ENCODE peak calls at places on chromosomes 16 and 17, in four cellular contexts. C is CD8-positive, alpha-beta T cell; Q is IMR-90; F is sigmoid colon. O is an unnamed sample.
A peak's percentile ranks its signal among the peaks of the same experiment; 100 is the strongest.

GRCh38 chr17:76027159-76027839 is at the start of gene EVPL:
- DNase-seq in F (no peak), Q (no peak), C (no peak), O (no peak)

GRCh38 chr17:81153340-81153803 is 11.9 kb upstream of the PVALEF start:
- DNase-seq in Q (peak; percentile 49), F (no peak), C (no peak), O (peak; percentile 15)

GRCh38 chr16:67801889-67802288 is 4.5 kb downstream of the RANBP10 start:
- DNase-seq in Q (no peak), F (no peak), C (peak; percentile 18), O (no peak)

GRCh38 chr16:30049871-30050270 is 15.7 kb upstream of the ALDOA start:
- DNase-seq in C (no peak), F (no peak), Q (no peak), O (no peak)

GRCh38 chr16:58866935-58867334 is 132.8 kb upstream of the GOT2 start:
- DNase-seq in C (no peak), Q (no peak), F (no peak), O (no peak)

GRCh38 chr16:65510850-65511249 is 389.0 kb upstream of the CDH11 start:
- DNase-seq in Q (peak; percentile 64), F (no peak), C (no peak), O (no peak)

GRCh38 chr17:35700157-35700556 is 31.3 kb upstream of the RASL10B start:
- DNase-seq in C (no peak), F (no peak), Q (peak; percentile 24), O (no peak)

GRCh38 chr17:21400816-21401593 is 24.8 kb downstream of the KCNJ12 start:
- DNase-seq in C (no peak), Q (no peak), F (no peak), O (no peak)

GRCh38 chr16:22946433-22946832 is 132.5 kb downstream of the HS3ST2 start:
- DNase-seq in C (no peak), Q (no peak), F (no peak), O (no peak)

GRCh38 chr17:1484586-1485310 is 7.7 kb downstream of the MYO1C start:
- DNase-seq in Q (no peak), C (peak; percentile 52), F (peak; percentile 85), O (peak; percentile 43)

GRCh38 chr17:12407495-12407894 is 258.2 kb upstream of the MYOCD start:
- DNase-seq in F (no peak), Q (no peak), C (no peak), O (no peak)

GRCh38 chr16:64996641-64997040 is 125.2 kb downstream of the CDH11 start:
- DNase-seq in Q (no peak), C (no peak), F (no peak), O (no peak)

GRCh38 chr17:38922538-38923291 is 2.7 kb upstream of the LASP1NB start:
- DNase-seq in C (no peak), F (peak; percentile 92), Q (peak; percentile 69), O (peak; percentile 80)

GRCh38 chr16:86618431-86619262 is 40.3 kb downstream of the FOXL1 start:
- DNase-seq in Q (peak; percentile 64), F (no peak), C (no peak), O (peak; percentile 72)

GRCh38 chr17:57855391-57856035 is 5.7 kb upstream of the MRPS23 start:
- DNase-seq in F (peak; percentile 64), C (no peak), Q (no peak), O (no peak)

GRCh38 chr17:44614862-44615261 is 41.4 kb upstream of the MEIOC start:
- DNase-seq in Q (no peak), C (no peak), F (no peak), O (no peak)

DNA sequence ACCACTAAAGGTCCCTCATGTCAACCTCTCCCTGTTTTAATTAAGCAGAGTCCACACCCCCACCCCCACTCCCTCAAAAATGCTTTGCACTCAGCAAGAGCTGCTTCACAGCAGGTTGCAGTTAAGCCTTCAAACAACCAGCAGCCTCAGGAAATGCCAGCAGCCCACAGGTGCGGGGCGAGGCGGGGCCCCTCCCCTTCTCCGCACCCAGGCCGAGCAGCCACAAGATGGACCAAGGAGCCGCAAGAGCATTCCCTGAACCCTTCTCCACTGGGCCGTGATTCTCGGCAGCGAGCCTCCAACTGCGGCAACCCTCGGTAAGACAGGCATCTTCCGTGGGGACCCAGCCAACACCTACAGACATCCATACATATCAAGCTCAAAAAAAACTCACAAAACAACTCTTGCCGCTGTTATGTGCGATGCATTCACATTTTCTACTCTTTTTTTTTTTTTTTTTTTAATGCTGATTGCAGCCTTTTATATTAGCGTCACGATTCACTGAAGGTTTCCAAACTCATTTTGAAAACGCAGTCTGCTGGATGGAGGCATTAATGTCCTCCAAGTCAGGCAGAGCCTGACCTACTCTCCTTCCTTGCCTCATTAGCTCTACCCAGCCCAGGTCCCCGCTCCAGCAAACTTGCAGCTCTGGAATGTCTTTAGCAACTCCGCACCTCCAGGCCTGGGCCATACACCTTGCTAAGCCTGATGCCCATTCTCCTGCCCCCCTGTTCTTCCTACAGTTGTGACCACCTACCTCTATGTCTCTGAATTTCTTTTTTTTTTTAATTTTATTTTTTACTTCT is 66.0 kb downstream of the AXIN2 start:
- DNase-seq in F (no peak), Q (no peak), C (peak; percentile 6), O (peak; percentile 19)
- TF ChIP-seq CTCF in F (no peak), Q (no peak), C (no peak), O (no peak)

DNA sequence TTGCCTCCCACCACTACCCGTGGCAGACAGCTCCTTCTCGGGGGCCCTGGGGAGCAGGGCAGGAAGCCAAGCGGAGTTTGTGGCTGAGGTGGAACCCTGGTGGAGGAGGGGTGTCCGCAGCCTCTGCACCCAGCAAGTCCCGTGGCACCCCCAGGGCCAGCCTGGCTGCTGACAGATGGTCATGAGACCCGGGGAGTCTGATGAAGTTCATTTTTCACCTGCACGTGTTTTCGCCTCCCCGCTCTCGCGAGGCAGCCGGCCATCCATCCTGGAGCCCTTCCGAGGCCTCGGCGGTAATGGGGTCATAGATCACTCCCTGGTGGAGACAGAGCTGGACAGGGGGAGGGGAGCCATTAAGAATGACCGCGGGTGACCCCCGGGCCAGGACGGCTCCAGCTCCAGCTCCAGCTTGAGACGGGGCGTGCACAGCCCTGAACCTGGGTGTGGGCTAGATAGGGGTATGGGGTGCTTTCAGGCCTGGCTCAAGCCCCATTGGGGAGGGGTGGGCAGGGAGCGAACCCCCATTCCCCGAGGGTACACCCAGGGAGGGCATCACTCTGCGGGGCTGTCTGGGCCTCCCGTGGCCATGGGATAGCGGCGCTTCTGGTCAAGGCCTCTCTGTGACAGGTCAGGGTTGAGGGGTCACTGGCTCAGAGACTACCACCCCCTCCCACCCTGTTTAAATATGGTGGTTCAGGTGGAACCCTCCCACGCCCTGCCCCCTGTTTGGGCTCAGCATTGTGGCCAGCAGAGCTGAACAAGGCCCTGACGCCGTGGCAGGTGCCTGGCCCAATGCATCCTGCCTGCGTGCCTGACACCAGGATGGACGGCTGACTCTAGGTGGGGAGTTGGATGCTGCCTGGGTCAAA is 227.4 kb upstream of the GSE1 start:
- DNase-seq in C (no peak), F (peak; percentile 69), Q (no peak), O (no peak)
- TF ChIP-seq CTCF in C (no peak), F (no peak), Q (no peak), O (no peak)

GRCh38 chr16:476039-476438 is 50.6 kb downstream of the RAB11FIP3 start:
- DNase-seq in C (no peak), F (no peak), Q (no peak), O (no peak)
- TF ChIP-seq CTCF in C (no peak), F (no peak), Q (no peak), O (no peak)

GRCh38 chr16:49740190-49740589 is 115.7 kb downstream of the ZNF423 start:
- DNase-seq in F (no peak), C (no peak), Q (no peak), O (no peak)

GRCh38 chr16:49742428-49743205 is 113.3 kb downstream of the ZNF423 start:
- DNase-seq in F (no peak), C (no peak), Q (no peak), O (no peak)

GRCh38 chr16:49743206-49743470 is 112.8 kb downstream of the ZNF423 start:
- DNase-seq in C (no peak), F (no peak), Q (no peak), O (no peak)

GRCh38 chr16:49737541-49737940 is 118.4 kb downstream of the ZNF423 start:
- DNase-seq in C (no peak), F (no peak), Q (no peak), O (no peak)

DNA sequence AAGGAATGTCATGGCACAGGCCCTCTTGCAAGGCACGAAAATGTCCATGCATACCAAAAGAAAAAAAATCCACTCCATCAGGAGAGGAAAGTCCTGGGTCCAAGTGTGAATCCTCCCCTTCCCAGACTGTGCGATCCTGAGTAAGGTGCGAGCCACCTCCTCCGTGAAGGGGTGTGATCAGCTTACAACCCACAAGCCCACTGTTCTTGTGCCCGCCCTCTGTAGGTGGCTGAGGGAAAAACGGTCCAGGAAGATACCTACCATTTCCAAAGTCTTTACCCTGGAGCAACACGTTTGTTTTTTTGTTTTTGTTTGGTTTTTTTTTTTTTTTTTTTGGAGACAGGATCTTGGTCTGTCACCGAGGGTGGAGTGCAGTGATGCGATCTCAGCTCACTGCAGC is 116.5 kb downstream of the ZNF423 start:
- DNase-seq in F (no peak), C (no peak), Q (no peak), O (no peak)
- TF ChIP-seq CTCF in F (no peak), C (no peak), Q (no peak), O (no peak)

GRCh38 chr17:55547027-55547670 is 35.9 kb upstream of the SMIM36 start:
- DNase-seq in C (no peak), Q (peak; percentile 10), F (no peak), O (peak; percentile 70)

GRCh38 chr17:55546481-55546880 is 35.2 kb upstream of the SMIM36 start:
- DNase-seq in Q (no peak), C (no peak), F (no peak), O (no peak)

GRCh38 chr17:55543709-55544108 is 32.5 kb upstream of the SMIM36 start:
- DNase-seq in Q (no peak), F (no peak), C (no peak), O (no peak)

GRCh38 chr17:55545765-55546164 is 34.5 kb upstream of the SMIM36 start:
- DNase-seq in Q (no peak), C (no peak), F (no peak), O (no peak)

DNA sequence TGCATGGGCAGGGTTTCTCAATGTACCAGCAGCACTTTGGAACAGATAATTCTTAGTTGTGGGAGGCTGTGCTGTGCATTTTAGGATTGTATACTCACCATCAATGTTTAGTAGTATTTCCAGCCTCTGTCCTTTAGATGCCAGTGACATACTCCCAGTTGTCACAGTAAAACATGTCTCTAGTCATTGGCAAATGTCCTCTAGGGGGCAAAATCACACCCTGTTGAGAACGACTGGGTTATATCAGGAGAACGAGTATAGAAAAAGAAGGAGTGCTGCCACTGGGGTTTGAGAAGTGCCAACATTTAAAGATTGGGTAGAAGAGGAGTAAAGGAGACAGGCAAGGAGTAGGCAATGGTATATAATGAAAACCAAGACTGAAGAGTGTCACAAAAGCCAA is 37.9 kb upstream of the SMIM36 start:
- DNase-seq in F (no peak), C (no peak), Q (no peak), O (no peak)
- TF ChIP-seq CTCF in F (no peak), C (no peak), Q (no peak), O (peak; percentile 17)

GRCh38 chr16:25065899-25066298 is 45.6 kb upstream of the LCMT1 start:
- DNase-seq in F (no peak), C (no peak), Q (no peak), O (no peak)
- TF ChIP-seq CTCF in F (no peak), C (no peak), Q (no peak), O (no peak)